ENCODE peak calls at places on chromosomes 12 and 14, in six cellular contexts. A, K, H, Y, T and P are unnamed samples.

GRCh38 chr14:99892406-99892805 is 99.2 kb downstream of the EML1 start:
- DNase-seq in H (no peak), K (no peak), Y (no peak), A (no peak), T (no peak), P (no peak)

GRCh38 chr14:55122441-55122986 is 6.5 kb upstream of the LGALS3 start:
- DNase-seq in K (peak), T (peak), H (no peak), A (peak), Y (no peak), P (no peak)

GRCh38 chr12:89354630-89354931 is 2.3 kb upstream of the DUSP6 start:
- DNase-seq in Y (no peak), A (no peak), K (no peak), H (peak), T (no peak), P (peak)

GRCh38 chr14:36279306-36280244 is 40.9 kb downstream of the MBIP start:
- DNase-seq in T (no peak), A (no peak), H (no peak), K (no peak), Y (no peak), P (no peak)

GRCh38 chr14:55399912-55400311 is 11.7 kb downstream of the ATG14 start:
- DNase-seq in T (no peak), K (no peak), H (no peak), Y (no peak), A (no peak), P (no peak)

GRCh38 chr12:96502477-96502876 is 13.1 kb downstream of the CFAP54 start:
- DNase-seq in Y (no peak), K (no peak), A (peak), T (no peak), H (no peak), P (peak)

GRCh38 chr12:5796171-5797091 is 148.6 kb downstream of the ANO2 start:
- DNase-seq in K (peak), Y (no peak), A (peak), H (peak), T (peak), P (peak)

GRCh38 chr14:72782817-72783216 is 111.1 kb downstream of the DPF3 start:
- DNase-seq in T (no peak), Y (no peak), H (no peak), K (no peak), A (no peak), P (no peak)

GRCh38 chr14:91380610-91381371 is 36.8 kb downstream of the CCDC88C start:
- DNase-seq in A (peak), H (no peak), Y (no peak), K (no peak), T (peak), P (no peak)

GRCh38 chr12:92908108-92908507 is 21.0 kb downstream of the EEA1 start:
- DNase-seq in Y (no peak), A (no peak), K (no peak), T (no peak), H (no peak), P (no peak)

GRCh38 chr14:85536835-85537195 is 6.9 kb downstream of the FLRT2 start:
- DNase-seq in T (peak), Y (no peak), A (no peak), H (no peak), K (no peak), P (no peak)

GRCh38 chr12:6868211-6869048 is 1.1 kb downstream of the TPI1 start:
- DNase-seq in K (no peak), H (no peak), A (no peak), T (peak), Y (no peak), P (no peak)

GRCh38 chr14:72420749-72421452 is 473.0 kb downstream of the DPF3 start:
- DNase-seq in T (peak), Y (no peak), H (peak), K (peak), A (peak), P (peak)

GRCh38 chr12:47835831-47836155 is 16.1 kb upstream of the HDAC7 start:
- DNase-seq in K (no peak), Y (no peak), H (no peak), A (no peak), T (no peak), P (no peak)

GRCh38 chr14:77691259-77691658 is 16.6 kb downstream of the ALKBH1 start:
- DNase-seq in K (no peak), T (no peak), A (no peak), H (no peak), Y (no peak), P (no peak)

GRCh38 chr14:100056964-100057817 is 8.0 kb upstream of the EVL start:
- DNase-seq in H (peak), Y (no peak), T (peak), A (no peak), K (no peak), P (peak)

GRCh38 chr14:98290596-98290995 is 981.4 kb downstream of the BCL11B start:
- DNase-seq in Y (no peak), K (no peak), A (no peak), H (no peak), T (no peak), P (no peak)

GRCh38 chr14:63964063-63964462 is 111.3 kb downstream of the SYNE2 start:
- DNase-seq in Y (no peak), A (no peak), K (no peak), T (no peak), H (no peak), P (no peak)

GRCh38 chr14:59632381-59632780 is 55.8 kb upstream of the CCDC175 start:
- DNase-seq in Y (no peak), T (peak), A (peak), K (no peak), H (peak), P (peak)

GRCh38 chr12:42473130-42473529 is 116.4 kb downstream of the PRICKLE1 start:
- DNase-seq in Y (no peak), K (no peak), H (no peak), T (peak), A (no peak), P (no peak)

GRCh38 chr12:94095618-94096017 is 52.8 kb upstream of the PLXNC1 start:
- DNase-seq in T (no peak), A (no peak), H (no peak), Y (no peak), K (no peak), P (no peak)

GRCh38 chr14:49512571-49512970 is 73.6 kb downstream of the RPS29 start:
- DNase-seq in K (no peak), H (no peak), T (no peak), A (no peak), Y (no peak), P (no peak)

GRCh38 chr12:115203661-115204060 is 519.7 kb upstream of the TBX3 start:
- DNase-seq in Y (no peak), H (no peak), T (peak), K (no peak), A (no peak), P (no peak)

GRCh38 chr14:79965896-79966295 is 245.4 kb downstream of the DIO2 start:
- DNase-seq in H (no peak), A (no peak), K (no peak), Y (no peak), T (no peak), P (no peak)

GRCh38 chr14:58414845-58415244 is 12.5 kb downstream of the TIMM9 start:
- DNase-seq in T (peak), Y (no peak), A (no peak), K (no peak), H (no peak), P (no peak)

GRCh38 chr12:121390856-121391255 is 9.1 kb upstream of the RNF34 start:
- DNase-seq in Y (no peak), K (no peak), T (no peak), H (no peak), A (no peak), P (no peak)

GRCh38 chr12:114476159-114476558 is 70.2 kb upstream of the TBX5 start:
- DNase-seq in Y (no peak), H (no peak), A (no peak), T (peak), K (no peak), P (no peak)

GRCh38 chr14:58760121-58760520 is 122.4 kb downstream of the DACT1 start:
- DNase-seq in H (no peak), T (no peak), K (no peak), Y (no peak), A (no peak), P (no peak)

GRCh38 chr12:90010089-90010488 is 301.5 kb upstream of the ATP2B1 start:
- DNase-seq in K (no peak), H (no peak), T (no peak), A (no peak), Y (no peak), P (no peak)

DNA sequence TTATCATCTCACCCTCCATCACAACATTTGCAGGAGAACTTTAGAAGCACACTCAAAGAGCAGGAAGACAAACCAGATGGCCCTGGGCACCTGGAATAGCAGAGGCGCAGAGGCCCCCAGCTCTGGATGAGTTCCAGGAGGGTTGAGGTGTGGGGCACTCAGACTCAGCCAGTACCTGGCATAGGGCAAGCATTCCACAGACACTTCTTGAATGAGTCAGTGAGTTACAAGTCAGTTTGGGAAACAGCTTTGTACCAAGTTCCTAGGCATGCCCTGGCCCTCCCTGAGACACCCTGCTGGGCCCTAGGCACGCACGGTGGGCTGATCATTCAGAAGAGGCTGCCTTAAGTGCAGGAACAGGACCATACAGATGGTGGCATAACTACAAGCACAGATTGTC is 54.3 kb downstream of the MAP3K9 start:
- DNase-seq in Y (no peak), K (no peak), A (no peak), T (peak), H (no peak), P (no peak)
- TF ChIP-seq CTCF in Y (no peak), K (no peak), A (no peak), T (no peak), H (no peak), P (no peak)

DNA sequence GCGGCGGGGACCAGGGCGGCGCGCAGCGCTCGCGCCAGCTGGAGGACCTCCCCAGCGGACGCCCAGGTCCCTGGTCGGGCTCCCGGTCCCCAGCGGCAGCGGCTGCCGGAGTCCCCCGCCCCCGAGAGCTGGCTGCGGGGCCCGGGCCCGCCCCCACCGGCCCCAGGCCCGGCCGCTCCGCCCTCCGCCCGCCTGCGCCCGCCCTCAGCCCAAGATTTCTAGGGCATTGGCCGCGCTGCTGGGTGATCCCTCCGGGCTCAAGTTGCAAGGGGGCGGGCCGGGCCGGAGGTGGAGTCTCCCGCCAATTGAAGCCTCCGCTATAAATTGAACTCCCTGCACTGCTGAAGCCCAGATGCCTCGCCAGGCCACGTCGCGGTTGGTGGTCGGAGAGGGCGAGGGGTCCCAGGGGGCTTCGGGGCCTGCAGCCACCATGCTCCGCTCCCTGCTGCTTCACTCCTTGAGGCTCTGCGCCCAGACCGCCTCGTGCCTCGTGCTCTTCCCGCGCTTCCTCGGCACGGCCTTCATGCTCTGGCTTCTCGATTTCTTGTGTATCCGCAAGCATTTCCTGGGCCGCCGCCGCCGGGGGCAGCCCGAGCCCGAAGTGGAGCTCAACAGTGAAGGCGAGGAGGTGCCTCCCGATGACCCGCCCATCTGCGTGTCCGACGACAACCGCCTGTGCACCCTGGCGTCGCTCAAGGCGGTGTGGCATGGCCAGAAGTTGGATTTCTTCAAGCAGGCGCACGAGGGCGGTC is at the start of gene DIO3:
- DNase-seq in T (peak), A (peak), K (peak), H (no peak), Y (no peak), P (no peak)
- TF ChIP-seq CTCF in T (no peak), A (no peak), K (no peak), H (no peak), Y (no peak), P (no peak)

DNA sequence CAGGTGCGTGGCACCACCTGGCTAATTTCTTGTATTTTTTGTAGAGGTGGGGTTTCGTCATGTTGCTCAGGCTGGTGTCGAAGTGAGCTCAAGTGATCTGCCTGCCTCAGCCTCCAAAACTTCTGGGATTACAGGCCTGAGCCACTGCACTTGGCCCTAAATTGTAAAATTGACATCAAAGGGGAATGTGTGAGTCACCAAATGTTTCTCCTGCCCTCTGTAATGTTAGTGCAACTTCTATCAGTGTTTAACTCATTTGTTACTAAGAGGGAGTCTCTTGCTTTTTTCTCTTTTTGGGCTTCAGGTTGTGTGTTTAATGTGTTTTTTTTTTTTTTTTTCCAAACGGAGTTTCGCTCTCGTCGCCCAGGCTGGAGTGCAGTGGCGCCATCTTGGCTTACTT is 2.3 kb downstream of the TULP3 start:
- DNase-seq in H (no peak), Y (no peak), K (no peak), T (peak), A (no peak), P (no peak)
- TF ChIP-seq CTCF in H (no peak), Y (no peak), K (no peak), T (no peak), A (no peak), P (no peak)

DNA sequence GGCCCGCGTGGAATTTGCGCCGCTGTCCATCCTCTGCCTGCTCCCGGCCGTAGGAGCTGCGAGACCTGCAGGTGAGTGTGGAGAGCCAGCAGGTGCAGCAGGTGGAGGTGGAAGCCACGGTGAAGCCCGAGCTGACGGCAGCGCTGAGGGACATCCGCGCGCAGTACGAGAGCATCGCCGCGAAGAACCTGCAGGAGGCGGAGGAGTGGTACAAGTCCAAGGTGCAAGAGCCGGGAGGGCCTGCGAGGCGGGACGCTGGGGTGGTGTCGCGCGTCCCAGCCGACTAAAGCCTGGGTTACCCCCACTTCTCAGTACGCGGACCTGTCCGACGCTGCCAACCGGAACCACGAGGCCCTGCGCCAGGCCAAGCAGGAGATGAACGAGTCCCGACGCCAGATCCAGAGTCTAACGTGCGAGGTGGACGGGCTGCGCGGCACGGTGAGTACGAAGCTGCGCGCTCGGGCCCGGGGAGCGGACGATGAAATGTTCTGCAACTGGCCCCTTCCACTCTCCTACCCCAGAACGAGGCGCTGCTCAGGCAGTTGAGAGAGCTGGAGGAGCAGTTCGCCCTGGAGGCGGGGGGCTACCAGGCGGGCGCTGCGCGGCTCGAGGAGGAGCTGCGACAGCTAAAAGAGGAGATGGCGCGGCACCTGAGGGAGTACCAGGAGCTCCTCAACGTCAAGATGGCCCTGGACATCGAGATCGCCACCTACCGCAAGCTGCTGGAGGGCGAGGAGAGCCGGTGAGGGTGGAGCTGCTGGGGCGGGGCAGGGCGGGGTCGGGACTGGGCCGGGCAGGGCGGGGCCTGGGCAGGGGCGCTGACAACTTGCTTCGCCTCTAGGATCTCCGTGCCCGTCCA is 2.1 kb downstream of the PRPH start:
- DNase-seq in A (peak), T (no peak), H (peak), Y (no peak), K (no peak), P (peak)
- TF ChIP-seq CTCF in A (peak), T (no peak), H (no peak), Y (no peak), K (peak), P (peak)

GRCh38 chr14:96056509-96057422 is 17.6 kb downstream of the C14orf132 start:
- DNase-seq in T (no peak), K (peak), H (no peak), A (no peak), Y (no peak), P (no peak)
- TF ChIP-seq CTCF in T (no peak), K (no peak), H (no peak), A (no peak), Y (no peak), P (no peak)

GRCh38 chr12:14716848-14717444 is 20.5 kb upstream of the GUCY2C start:
- DNase-seq in Y (no peak), H (peak), T (peak), A (peak), K (no peak), P (peak)
- TF ChIP-seq CTCF in Y (peak), H (peak), T (peak), A (peak), K (no peak), P (peak)

GRCh38 chr14:105439710-105440553 is 20.3 kb downstream of the MTA1 start:
- DNase-seq in T (no peak), K (no peak), Y (no peak), H (no peak), A (no peak), P (no peak)
- TF ChIP-seq CTCF in T (no peak), K (no peak), Y (no peak), H (no peak), A (no peak), P (no peak)

GRCh38 chr12:111687952-111688351 is 2.1 kb downstream of the ACAD10 start:
- DNase-seq in Y (no peak), H (no peak), T (no peak), A (no peak), K (no peak), P (no peak)

GRCh38 chr12:111691262-111691661 is 5.4 kb downstream of the ACAD10 start:
- DNase-seq in A (no peak), H (no peak), T (no peak), Y (no peak), K (no peak), P (no peak)

GRCh38 chr12:111693818-111694217 is 8.0 kb downstream of the ACAD10 start:
- DNase-seq in A (no peak), Y (no peak), T (no peak), H (no peak), K (no peak), P (no peak)

GRCh38 chr12:111687255-111687654 is 1.4 kb downstream of the ACAD10 start:
- DNase-seq in T (no peak), K (no peak), A (no peak), Y (no peak), H (peak), P (peak)

GRCh38 chr12:111692575-111693210 is 6.8 kb downstream of the ACAD10 start:
- DNase-seq in K (no peak), T (peak), H (peak), Y (no peak), A (no peak), P (no peak)
- TF ChIP-seq CTCF in K (no peak), T (peak), H (no peak), Y (no peak), A (no peak), P (peak)

GRCh38 chr14:101074124-101075024 is 170.9 kb upstream of the RTL1 start:
- DNase-seq in T (no peak), A (no peak), Y (no peak), H (no peak), K (peak), P (no peak)

GRCh38 chr14:101073598-101073965 is 170.1 kb upstream of the RTL1 start:
- DNase-seq in T (no peak), Y (no peak), A (no peak), H (no peak), K (peak), P (no peak)

GRCh38 chr14:101072070-101072469 is 168.5 kb upstream of the RTL1 start:
- DNase-seq in A (no peak), H (no peak), Y (no peak), T (no peak), K (peak), P (no peak)

GRCh38 chr14:101072531-101072930 is 169.0 kb upstream of the RTL1 start:
- DNase-seq in T (no peak), A (no peak), K (peak), H (no peak), Y (no peak), P (no peak)

DNA sequence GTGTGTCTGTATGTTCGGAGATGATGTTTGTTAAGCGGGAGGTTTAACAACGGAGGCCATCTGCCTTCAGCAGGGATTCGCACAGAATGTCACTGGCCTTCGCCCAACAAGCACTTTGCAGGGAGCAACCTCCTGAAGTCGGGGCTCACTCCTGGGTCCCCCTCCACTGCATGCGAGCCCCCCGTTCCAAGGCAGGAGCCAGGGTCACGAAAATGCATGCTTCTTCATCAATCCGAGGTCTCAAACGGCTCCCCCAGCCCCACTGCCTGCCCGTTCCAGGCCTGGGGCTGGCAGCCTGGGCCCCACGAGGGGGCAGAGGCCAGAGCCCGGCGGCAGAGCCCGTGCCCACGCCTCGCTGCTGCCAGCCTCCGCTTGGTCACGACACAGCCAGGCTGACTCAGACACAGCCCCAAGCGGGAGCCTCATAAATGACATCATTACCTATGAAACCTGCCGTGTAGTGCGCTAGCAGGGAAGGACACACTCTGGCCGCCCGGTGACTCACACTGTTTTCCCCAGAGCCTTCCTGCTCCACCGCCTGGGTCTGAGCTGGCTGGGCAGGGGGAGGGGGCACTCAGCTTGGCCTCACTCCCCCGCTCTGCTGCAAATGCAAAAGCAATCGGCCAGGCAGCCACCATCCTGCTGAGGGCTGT is 169.5 kb upstream of the RTL1 start:
- DNase-seq in H (peak), T (peak), Y (no peak), K (peak), A (peak), P (peak)
- TF ChIP-seq CTCF in H (no peak), T (no peak), Y (no peak), K (no peak), A (no peak), P (no peak)